ENCODE peak calls at places on chromosome 3, in six cellular contexts. One of them, this sample, is unnamed.

GRCh38 chr3:95460274-95460673 is 1354.1 kb upstream of the EPHA6 start:
- DNase-seq in cardiac fibroblast: peak; percentile 3
- DNase-seq in left lung: no peak
- DNase-seq in cardiac muscle cell: no peak
- DNase-seq in heart left ventricle: peak; percentile 34
- DNase-seq in brain microvascular endothelial cell: no peak
- DNase-seq in this sample: no peak

GRCh38 chr3:157135671-157136396 is 24.1 kb downstream of the CCNL1 start:
- DNase-seq in cardiac fibroblast: peak; percentile 82
- DNase-seq in left lung: no peak
- DNase-seq in cardiac muscle cell: peak; percentile 75
- DNase-seq in heart left ventricle: no peak
- DNase-seq in brain microvascular endothelial cell: peak; percentile 57
- DNase-seq in this sample: peak; percentile 77

GRCh38 chr3:166760114-166760513 is 620.0 kb downstream of the ZBBX start:
- DNase-seq in cardiac fibroblast: no peak
- DNase-seq in left lung: no peak
- DNase-seq in cardiac muscle cell: no peak
- DNase-seq in heart left ventricle: no peak
- DNase-seq in brain microvascular endothelial cell: no peak
- DNase-seq in this sample: no peak

GRCh38 chr3:183912895-183913579 is 28.4 kb upstream of the PARL start:
- DNase-seq in cardiac fibroblast: no peak
- DNase-seq in left lung: no peak
- DNase-seq in cardiac muscle cell: no peak
- DNase-seq in heart left ventricle: no peak
- DNase-seq in brain microvascular endothelial cell: no peak
- DNase-seq in this sample: no peak

GRCh38 chr3:23275814-23276213 is 72.7 kb downstream of the UBE2E2 start:
- DNase-seq in cardiac fibroblast: no peak
- DNase-seq in left lung: no peak
- DNase-seq in cardiac muscle cell: no peak
- DNase-seq in heart left ventricle: no peak
- DNase-seq in brain microvascular endothelial cell: no peak
- DNase-seq in this sample: no peak

GRCh38 chr3:119571688-119572087 is 7.6 kb upstream of the ADPRH start:
- DNase-seq in cardiac fibroblast: no peak
- DNase-seq in left lung: no peak
- DNase-seq in cardiac muscle cell: no peak
- DNase-seq in heart left ventricle: no peak
- DNase-seq in brain microvascular endothelial cell: no peak
- DNase-seq in this sample: no peak

GRCh38 chr3:117892431-117892841 is 1142.2 kb downstream of the IGSF11 start:
- DNase-seq in cardiac fibroblast: peak; percentile 20
- DNase-seq in left lung: no peak
- DNase-seq in cardiac muscle cell: no peak
- DNase-seq in heart left ventricle: no peak
- DNase-seq in brain microvascular endothelial cell: no peak
- DNase-seq in this sample: peak; percentile 47

GRCh38 chr3:20741381-20741780 is 555.4 kb upstream of the SGO1 start:
- DNase-seq in cardiac fibroblast: no peak
- DNase-seq in left lung: no peak
- DNase-seq in cardiac muscle cell: no peak
- DNase-seq in heart left ventricle: no peak
- DNase-seq in brain microvascular endothelial cell: no peak
- DNase-seq in this sample: no peak

GRCh38 chr3:192833177-192833890 is 84.3 kb downstream of the MB21D2 start:
- DNase-seq in cardiac fibroblast: peak; percentile 82
- DNase-seq in left lung: no peak
- DNase-seq in cardiac muscle cell: peak; percentile 77
- DNase-seq in heart left ventricle: no peak
- DNase-seq in brain microvascular endothelial cell: peak; percentile 85
- DNase-seq in this sample: peak; percentile 92

GRCh38 chr3:32276279-32276841 is 37.9 kb downstream of the CMTM8 start:
- DNase-seq in cardiac fibroblast: peak; percentile 75
- DNase-seq in left lung: no peak
- DNase-seq in cardiac muscle cell: peak; percentile 66
- DNase-seq in heart left ventricle: no peak
- DNase-seq in brain microvascular endothelial cell: peak; percentile 9
- DNase-seq in this sample: peak; percentile 80

GRCh38 chr3:127428344-127429001 is 140.6 kb upstream of the PRR20G start:
- DNase-seq in cardiac fibroblast: no peak
- DNase-seq in left lung: no peak
- DNase-seq in cardiac muscle cell: peak; percentile 5
- DNase-seq in heart left ventricle: no peak
- DNase-seq in brain microvascular endothelial cell: no peak
- DNase-seq in this sample: peak; percentile 3

GRCh38 chr3:154122096-154122911 is 1.1 kb downstream of the ARHGEF26 start:
- DNase-seq in cardiac fibroblast: no peak
- DNase-seq in left lung: peak; percentile 83
- DNase-seq in cardiac muscle cell: no peak
- DNase-seq in heart left ventricle: no peak
- DNase-seq in brain microvascular endothelial cell: no peak
- DNase-seq in this sample: peak; percentile 13

GRCh38 chr3:152466784-152467183 is 198.1 kb downstream of the MBNL1 start:
- DNase-seq in cardiac fibroblast: peak; percentile 78
- DNase-seq in left lung: no peak
- DNase-seq in cardiac muscle cell: peak; percentile 75
- DNase-seq in heart left ventricle: no peak
- DNase-seq in brain microvascular endothelial cell: peak; percentile 34
- DNase-seq in this sample: peak; percentile 93

GRCh38 chr3:143109861-143110260 is 9.7 kb upstream of the CHST2 start:
- DNase-seq in cardiac fibroblast: no peak
- DNase-seq in left lung: peak; percentile 37
- DNase-seq in cardiac muscle cell: no peak
- DNase-seq in heart left ventricle: no peak
- DNase-seq in brain microvascular endothelial cell: no peak
- DNase-seq in this sample: no peak

GRCh38 chr3:37625690-37626089 is 236.0 kb upstream of the CTDSPL start:
- DNase-seq in cardiac fibroblast: peak; percentile 26
- DNase-seq in left lung: no peak
- DNase-seq in cardiac muscle cell: peak; percentile 34
- DNase-seq in heart left ventricle: no peak
- DNase-seq in brain microvascular endothelial cell: no peak
- DNase-seq in this sample: no peak

GRCh38 chr3:46187876-46188275 is 20.2 kb downstream of the CCR1 start:
- DNase-seq in cardiac fibroblast: peak; percentile 5
- DNase-seq in left lung: no peak
- DNase-seq in cardiac muscle cell: peak; percentile 8
- DNase-seq in heart left ventricle: no peak
- DNase-seq in brain microvascular endothelial cell: peak; percentile 51
- DNase-seq in this sample: peak; percentile 65

GRCh38 chr3:13263770-13264467 is 156.2 kb downstream of the NUP210 start:
- DNase-seq in cardiac fibroblast: no peak
- DNase-seq in left lung: peak; percentile 56
- DNase-seq in cardiac muscle cell: no peak
- DNase-seq in heart left ventricle: no peak
- DNase-seq in brain microvascular endothelial cell: no peak
- DNase-seq in this sample: no peak

GRCh38 chr3:49406571-49407565 is 4.9 kb downstream of the RHOA start:
- DNase-seq in cardiac fibroblast: no peak
- DNase-seq in left lung: no peak
- DNase-seq in cardiac muscle cell: no peak
- DNase-seq in heart left ventricle: no peak
- DNase-seq in brain microvascular endothelial cell: no peak
- DNase-seq in this sample: no peak

GRCh38 chr3:113287111-113287817 is 75.9 kb downstream of the BOC start:
- DNase-seq in cardiac fibroblast: peak; percentile 59
- DNase-seq in left lung: no peak
- DNase-seq in cardiac muscle cell: peak; percentile 54
- DNase-seq in heart left ventricle: no peak
- DNase-seq in brain microvascular endothelial cell: peak; percentile 50
- DNase-seq in this sample: peak; percentile 70
- H3K4me3 ChIP-seq in cardiac fibroblast: no peak overlapping the region
- H3K4me3 ChIP-seq in left lung: no peak overlapping the region
- H3K4me3 ChIP-seq in cardiac muscle cell: no peak overlapping the region
- H3K4me3 ChIP-seq in heart left ventricle: no peak overlapping the region
- H3K4me3 ChIP-seq in brain microvascular endothelial cell: no peak overlapping the region
- H3K4me3 ChIP-seq in this sample: no peak overlapping the region

DNA sequence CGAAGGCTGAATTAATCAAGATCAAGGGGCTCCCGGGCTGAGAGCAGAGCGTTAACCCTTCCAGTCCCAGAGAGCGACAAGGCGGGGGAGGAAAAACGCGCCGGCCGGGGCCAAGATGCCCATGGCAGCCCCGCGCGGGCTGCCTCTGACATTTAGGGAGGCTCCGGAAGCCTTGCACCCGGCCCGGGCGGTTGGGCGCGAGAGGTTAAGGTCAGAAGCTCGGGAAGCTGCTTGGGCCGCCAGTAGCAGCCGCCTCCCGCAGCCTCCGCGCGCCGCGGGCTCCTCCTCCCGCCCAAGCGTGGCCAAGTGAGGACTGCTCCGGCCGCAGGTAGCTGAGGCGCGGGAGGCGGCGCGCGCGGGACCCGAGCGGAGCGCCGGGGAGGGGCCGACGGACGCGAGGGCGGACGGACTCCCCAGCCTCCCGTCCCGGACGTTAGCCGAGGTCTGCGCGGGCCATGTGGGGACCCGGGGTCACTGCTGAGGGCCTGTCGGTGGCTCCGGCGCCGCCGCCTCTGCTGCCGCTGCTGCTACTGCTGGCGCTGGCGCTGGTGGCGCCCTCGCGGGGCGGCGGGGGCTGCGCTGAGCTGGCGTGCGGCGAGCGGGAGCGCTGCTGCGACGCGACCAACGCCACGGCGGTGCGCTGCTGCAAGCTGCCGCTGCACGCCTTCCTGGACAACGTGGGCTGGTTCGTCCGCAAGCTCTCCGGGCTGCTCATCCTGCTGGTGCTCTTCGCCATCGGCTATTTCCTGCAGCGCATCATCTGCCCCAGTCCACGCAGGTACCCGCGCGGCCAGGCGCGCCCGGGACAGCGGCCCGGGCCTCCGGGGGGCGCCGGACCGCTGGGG is at the start of gene C3orf80:
- DNase-seq in cardiac fibroblast: peak; percentile 33
- DNase-seq in left lung: peak; percentile 89
- DNase-seq in cardiac muscle cell: peak; percentile 48
- DNase-seq in heart left ventricle: peak; percentile 52
- DNase-seq in brain microvascular endothelial cell: no peak
- DNase-seq in this sample: peak; percentile 27
- TF ChIP-seq CTCF in cardiac fibroblast: no peak
- TF ChIP-seq CTCF in left lung: no peak
- TF ChIP-seq CTCF in cardiac muscle cell: no peak
- TF ChIP-seq CTCF in heart left ventricle: no peak
- TF ChIP-seq CTCF in brain microvascular endothelial cell: peak; percentile 1
- TF ChIP-seq CTCF in this sample: no peak

DNA sequence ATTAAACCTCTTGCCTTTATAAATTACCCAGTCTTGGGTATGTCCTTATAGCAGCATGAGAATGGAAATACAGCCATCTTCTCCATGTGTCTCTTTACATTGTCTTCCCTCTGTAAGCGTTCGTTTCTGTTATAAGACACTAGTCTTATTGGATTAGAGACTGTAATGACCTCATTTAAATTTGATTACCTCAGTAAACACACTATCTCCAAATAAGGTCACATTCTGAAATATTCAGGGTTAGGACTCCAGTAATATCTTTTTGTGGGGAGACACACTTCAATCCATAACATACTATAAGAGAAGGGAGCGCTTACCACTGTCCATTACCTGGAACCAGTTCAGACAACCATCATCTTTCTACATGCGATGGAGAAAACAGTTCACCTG is 34.3 kb upstream of the CD47 start:
- DNase-seq in cardiac fibroblast: no peak
- DNase-seq in left lung: no peak
- DNase-seq in cardiac muscle cell: no peak
- DNase-seq in heart left ventricle: no peak
- DNase-seq in brain microvascular endothelial cell: no peak
- DNase-seq in this sample: no peak
- H3K4me3 ChIP-seq in cardiac fibroblast: no peak overlapping the region
- H3K4me3 ChIP-seq in left lung: peak overlapping the region; percentile 9
- H3K4me3 ChIP-seq in cardiac muscle cell: no peak overlapping the region
- H3K4me3 ChIP-seq in heart left ventricle: no peak overlapping the region
- H3K4me3 ChIP-seq in brain microvascular endothelial cell: no peak overlapping the region
- H3K4me3 ChIP-seq in this sample: no peak overlapping the region

DNA sequence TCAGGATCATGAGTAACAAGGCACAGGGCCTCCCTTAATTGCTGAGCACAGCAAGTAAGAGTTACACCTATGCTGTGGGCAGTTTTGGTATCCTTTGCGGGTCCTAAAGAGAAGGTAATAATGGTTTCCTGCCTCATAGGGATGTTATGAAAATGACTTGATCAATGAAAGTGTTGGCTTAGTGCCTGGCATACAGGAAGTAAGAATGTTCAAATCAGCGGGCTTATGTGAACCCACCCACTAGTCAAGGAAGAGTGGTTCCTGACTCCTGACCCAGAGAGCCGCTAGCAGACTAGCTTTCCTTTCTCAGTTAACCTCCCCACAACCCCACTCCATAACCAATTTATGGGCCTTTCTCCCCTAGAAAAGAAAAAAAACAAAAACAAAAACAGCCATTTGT is 5.2 kb upstream of the ADAMTS9 start:
- DNase-seq in cardiac fibroblast: no peak
- DNase-seq in left lung: no peak
- DNase-seq in cardiac muscle cell: no peak
- DNase-seq in heart left ventricle: no peak
- DNase-seq in brain microvascular endothelial cell: no peak
- DNase-seq in this sample: no peak
- TF ChIP-seq CTCF in cardiac fibroblast: no peak
- TF ChIP-seq CTCF in left lung: no peak
- TF ChIP-seq CTCF in cardiac muscle cell: no peak
- TF ChIP-seq CTCF in heart left ventricle: no peak
- TF ChIP-seq CTCF in brain microvascular endothelial cell: no peak
- TF ChIP-seq CTCF in this sample: no peak

GRCh38 chr3:134370611-134371451 is 3.4 kb downstream of the AMOTL2 start:
- DNase-seq in cardiac fibroblast: no peak
- DNase-seq in left lung: peak; percentile 76
- DNase-seq in cardiac muscle cell: no peak
- DNase-seq in heart left ventricle: no peak
- DNase-seq in brain microvascular endothelial cell: no peak
- DNase-seq in this sample: no peak

GRCh38 chr3:134368751-134369105 is 5.5 kb downstream of the AMOTL2 start:
- DNase-seq in cardiac fibroblast: no peak
- DNase-seq in left lung: no peak
- DNase-seq in cardiac muscle cell: no peak
- DNase-seq in heart left ventricle: no peak
- DNase-seq in brain microvascular endothelial cell: no peak
- DNase-seq in this sample: no peak

GRCh38 chr3:134371542-134372324 is 2.5 kb downstream of the AMOTL2 start:
- DNase-seq in cardiac fibroblast: no peak
- DNase-seq in left lung: no peak
- DNase-seq in cardiac muscle cell: peak; percentile 35
- DNase-seq in heart left ventricle: no peak
- DNase-seq in brain microvascular endothelial cell: peak; percentile 56
- DNase-seq in this sample: peak; percentile 51

GRCh38 chr3:134369231-134369741 is 5.0 kb downstream of the AMOTL2 start:
- DNase-seq in cardiac fibroblast: peak; percentile 76
- DNase-seq in left lung: no peak
- DNase-seq in cardiac muscle cell: peak; percentile 78
- DNase-seq in heart left ventricle: no peak
- DNase-seq in brain microvascular endothelial cell: peak; percentile 75
- DNase-seq in this sample: peak; percentile 84

GRCh38 chr3:134369861-134370596 is 4.2 kb downstream of the AMOTL2 start:
- DNase-seq in cardiac fibroblast: peak; percentile 59
- DNase-seq in left lung: no peak
- DNase-seq in cardiac muscle cell: peak; percentile 47
- DNase-seq in heart left ventricle: no peak
- DNase-seq in brain microvascular endothelial cell: no peak
- DNase-seq in this sample: no peak
- H3K4me3 ChIP-seq in cardiac fibroblast: peak overlapping the region; percentile 5
- H3K4me3 ChIP-seq in left lung: peak overlapping the region; percentile 64
- H3K4me3 ChIP-seq in cardiac muscle cell: no peak overlapping the region
- H3K4me3 ChIP-seq in heart left ventricle: no peak overlapping the region
- H3K4me3 ChIP-seq in brain microvascular endothelial cell: peak overlapping the region; percentile 3
- H3K4me3 ChIP-seq in this sample: no peak overlapping the region